ENCODE peak calls at places on chromosome 17, in five cellular contexts. One of them, this sample, is unnamed.

GRCh38 chr17:66567234-66568170 is 265.1 kb downstream of the PRKCA start:
- DNase-seq in H1: peak; percentile 75
- DNase-seq in PC-3: peak; percentile 99
- DNase-seq in A549: peak; percentile 87
- DNase-seq in type B pancreatic cell: peak; percentile 73
- DNase-seq in this sample: peak; percentile 95

GRCh38 chr17:69050999-69051775 is 9.5 kb downstream of the ABCA9 start:
- DNase-seq in H1: no peak
- DNase-seq in A549: no peak
- DNase-seq in PC-3: no peak
- DNase-seq in type B pancreatic cell: no peak
- DNase-seq in this sample: no peak

GRCh38 chr17:78151514-78152008 is 5.4 kb downstream of the C17orf99 start:
- DNase-seq in PC-3: peak; percentile 62
- DNase-seq in type B pancreatic cell: no peak
- DNase-seq in H1: no peak
- DNase-seq in A549: peak; percentile 79
- DNase-seq in this sample: no peak

GRCh38 chr17:38783227-38783626 is 16.1 kb downstream of the PIP4K2B start:
- DNase-seq in type B pancreatic cell: no peak
- DNase-seq in PC-3: no peak
- DNase-seq in A549: no peak
- DNase-seq in H1: no peak
- DNase-seq in this sample: no peak

GRCh38 chr17:63290784-63291183 is 155.3 kb downstream of the CYB561 start:
- DNase-seq in H1: no peak
- DNase-seq in type B pancreatic cell: no peak
- DNase-seq in PC-3: peak; percentile 52
- DNase-seq in A549: no peak
- DNase-seq in this sample: no peak

GRCh38 chr17:36731806-36732205 is 130.4 kb downstream of the MRM1 start:
- DNase-seq in PC-3: no peak
- DNase-seq in A549: no peak
- DNase-seq in type B pancreatic cell: no peak
- DNase-seq in H1: peak; percentile 34
- DNase-seq in this sample: no peak

GRCh38 chr17:70677783-70678647 is 508.7 kb downstream of the KCNJ2 start:
- DNase-seq in PC-3: no peak
- DNase-seq in A549: no peak
- DNase-seq in type B pancreatic cell: no peak
- DNase-seq in H1: no peak
- DNase-seq in this sample: no peak

GRCh38 chr17:18093616-18094408 is 6.1 kb downstream of the DRG2 start:
- DNase-seq in type B pancreatic cell: no peak
- DNase-seq in A549: peak; percentile 77
- DNase-seq in H1: no peak
- DNase-seq in PC-3: peak; percentile 85
- DNase-seq in this sample: peak; percentile 81

GRCh38 chr17:72976971-72977767 is 115.3 kb downstream of the SLC39A11 start:
- DNase-seq in PC-3: peak; percentile 82
- DNase-seq in A549: peak; percentile 44
- DNase-seq in type B pancreatic cell: no peak
- DNase-seq in H1: no peak
- DNase-seq in this sample: peak; percentile 94

GRCh38 chr17:50863221-50863843 is 2.8 kb downstream of the TOB1 start:
- DNase-seq in H1: no peak
- DNase-seq in PC-3: peak; percentile 67
- DNase-seq in type B pancreatic cell: peak; percentile 53
- DNase-seq in A549: peak; percentile 81
- DNase-seq in this sample: peak; percentile 23
- TF ChIP-seq CTCF in H1: peak; percentile 72
- TF ChIP-seq CTCF in PC-3: peak; percentile 81
- TF ChIP-seq CTCF in type B pancreatic cell: peak; percentile 74
- TF ChIP-seq CTCF in A549: peak; percentile 76
- TF ChIP-seq CTCF in this sample: peak; percentile 76

DNA sequence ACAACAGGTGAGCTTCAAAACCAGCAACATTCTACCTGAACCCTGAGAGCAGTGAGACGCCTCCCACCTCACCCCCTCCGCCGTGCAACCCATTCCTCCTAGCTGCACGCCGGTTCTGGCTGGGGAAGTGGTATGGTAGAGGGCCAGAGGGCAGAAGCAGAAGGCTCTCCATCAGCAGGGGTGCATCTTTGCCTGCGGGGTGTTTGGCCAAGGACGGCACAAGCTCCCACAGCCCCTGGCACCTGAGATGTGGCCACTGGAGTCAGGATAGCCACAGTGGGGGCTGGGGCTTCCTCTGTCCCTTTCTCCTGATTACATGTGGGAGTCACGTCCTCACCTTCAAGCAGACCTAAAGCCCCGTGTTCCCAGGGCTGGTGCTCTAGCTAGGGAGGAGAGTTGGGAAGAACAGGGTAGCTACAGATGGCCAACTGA is 1.6 kb downstream of the BORCS6 start:
- DNase-seq in type B pancreatic cell: no peak
- DNase-seq in H1: no peak
- DNase-seq in PC-3: no peak
- DNase-seq in A549: no peak
- DNase-seq in this sample: no peak
- TF ChIP-seq CTCF in type B pancreatic cell: no peak
- TF ChIP-seq CTCF in H1: no peak
- TF ChIP-seq CTCF in PC-3: no peak
- TF ChIP-seq CTCF in A549: no peak
- TF ChIP-seq CTCF in this sample: no peak

GRCh38 chr17:49858796-49859195 is 10.9 kb upstream of the TAC4 start:
- DNase-seq in type B pancreatic cell: no peak
- DNase-seq in H1: no peak
- DNase-seq in PC-3: no peak
- DNase-seq in A549: no peak
- DNase-seq in this sample: no peak

GRCh38 chr17:49862781-49863331 is 15.0 kb upstream of the TAC4 start:
- DNase-seq in PC-3: no peak
- DNase-seq in H1: no peak
- DNase-seq in A549: no peak
- DNase-seq in type B pancreatic cell: no peak
- DNase-seq in this sample: no peak

GRCh38 chr17:49861150-49861884 is 13.4 kb upstream of the TAC4 start:
- DNase-seq in type B pancreatic cell: no peak
- DNase-seq in H1: no peak
- DNase-seq in A549: peak; percentile 66
- DNase-seq in PC-3: peak; percentile 70
- DNase-seq in this sample: peak; percentile 5

GRCh38 chr17:49859991-49860953 is 12.4 kb upstream of the TAC4 start:
- DNase-seq in A549: peak; percentile 31
- DNase-seq in H1: no peak
- DNase-seq in type B pancreatic cell: no peak
- DNase-seq in PC-3: peak; percentile 28
- DNase-seq in this sample: no peak
- TF ChIP-seq CTCF in A549: no peak
- TF ChIP-seq CTCF in H1: peak; percentile 53
- TF ChIP-seq CTCF in type B pancreatic cell: no peak
- TF ChIP-seq CTCF in PC-3: peak; percentile 52
- TF ChIP-seq CTCF in this sample: no peak

GRCh38 chr17:7548585-7549400 is at the start of gene TNFSF12:
- DNase-seq in H1: no peak
- DNase-seq in type B pancreatic cell: no peak
- DNase-seq in PC-3: peak; percentile 31
- DNase-seq in A549: peak; percentile 42
- DNase-seq in this sample: no peak
- TF ChIP-seq CTCF in H1: no peak
- TF ChIP-seq CTCF in type B pancreatic cell: peak; percentile 31
- TF ChIP-seq CTCF in PC-3: no peak
- TF ChIP-seq CTCF in A549: peak; percentile 19
- TF ChIP-seq CTCF in this sample: peak; percentile 53

GRCh38 chr17:46977750-46978488 is 1.1 kb downstream of the RPRML start:
- DNase-seq in A549: no peak
- DNase-seq in H1: no peak
- DNase-seq in PC-3: no peak
- DNase-seq in type B pancreatic cell: no peak
- DNase-seq in this sample: no peak

GRCh38 chr17:46979023-46979870 is at the start of gene RPRML:
- DNase-seq in A549: peak; percentile 54
- DNase-seq in PC-3: peak; percentile 35
- DNase-seq in type B pancreatic cell: no peak
- DNase-seq in H1: no peak
- DNase-seq in this sample: no peak

GRCh38 chr17:46978489-46979022 is 497 bp downstream of the RPRML start:
- DNase-seq in H1: no peak
- DNase-seq in A549: peak; percentile 36
- DNase-seq in type B pancreatic cell: no peak
- DNase-seq in PC-3: peak; percentile 19
- DNase-seq in this sample: no peak

GRCh38 chr17:46976626-46977270 is 2.3 kb downstream of the RPRML start:
- DNase-seq in type B pancreatic cell: no peak
- DNase-seq in PC-3: peak; percentile 63
- DNase-seq in A549: peak; percentile 48
- DNase-seq in H1: no peak
- DNase-seq in this sample: no peak

GRCh38 chr17:46977348-46977747 is 1.7 kb downstream of the RPRML start:
- DNase-seq in A549: peak; percentile 89
- DNase-seq in H1: peak; percentile 80
- DNase-seq in type B pancreatic cell: no peak
- DNase-seq in PC-3: peak; percentile 72
- DNase-seq in this sample: peak; percentile 32
- TF ChIP-seq CTCF in A549: peak; percentile 24
- TF ChIP-seq CTCF in H1: peak; percentile 77
- TF ChIP-seq CTCF in type B pancreatic cell: peak; percentile 73
- TF ChIP-seq CTCF in PC-3: peak; percentile 53
- TF ChIP-seq CTCF in this sample: no peak

DNA sequence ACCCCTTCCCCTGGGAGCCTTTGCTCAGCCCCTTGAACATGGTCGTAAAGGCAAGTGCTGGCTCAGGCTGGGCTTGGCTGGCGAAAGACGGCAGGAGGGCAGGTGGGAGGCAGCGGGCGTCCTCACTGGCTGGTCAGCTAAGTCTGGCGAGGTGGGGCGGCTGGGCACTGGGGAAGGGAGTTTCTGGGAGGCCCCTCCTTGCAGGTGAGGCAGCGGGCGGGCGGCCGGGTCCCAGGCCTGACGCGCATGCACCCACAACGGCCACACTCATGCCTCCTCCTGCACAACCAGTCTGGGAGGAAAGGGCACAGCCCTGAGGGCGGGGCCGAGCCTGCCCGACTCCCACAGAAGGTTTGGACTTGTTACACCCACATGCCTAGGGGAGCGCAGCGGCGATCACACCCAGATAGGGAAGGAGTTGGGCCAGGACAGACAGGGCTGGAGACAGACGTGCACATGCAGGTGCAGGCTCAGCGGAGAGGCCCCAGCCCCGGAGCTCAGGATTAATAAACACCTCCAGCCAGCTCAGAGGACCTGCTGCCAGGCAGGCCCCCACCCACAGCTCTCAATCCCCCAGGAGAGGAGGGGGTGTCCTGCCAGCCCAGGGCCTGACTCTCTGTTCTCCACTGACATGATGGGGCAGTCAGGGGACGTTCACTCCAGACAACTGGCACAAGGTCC is at the start of gene EVPL:
- DNase-seq in type B pancreatic cell: no peak
- DNase-seq in H1: no peak
- DNase-seq in A549: peak; percentile 88
- DNase-seq in PC-3: peak; percentile 98
- DNase-seq in this sample: no peak
- TF ChIP-seq CTCF in type B pancreatic cell: no peak
- TF ChIP-seq CTCF in H1: no peak
- TF ChIP-seq CTCF in A549: no peak
- TF ChIP-seq CTCF in PC-3: no peak
- TF ChIP-seq CTCF in this sample: no peak

This sample was measured in HFFc6.